ENCODE peak calls at places on chromosomes 1 and 21, in eight cellular contexts. Q is right atrium auricular region, P is cardiac muscle cell, U is thoracic aorta, V is aorta, H is IMR-90, M is endodermal cell, I is neural progenitor cell. F is an unnamed sample.

GRCh38 chr1:102434421-102434820 is 437.7 kb upstream of the OLFM3 start:
- DNase-seq in Q (no peak), P (peak; percentile 0), U (no peak), V (no peak), H (no peak), M (peak; percentile 75), I (peak; percentile 52), F (no peak)

GRCh38 chr1:210302501-210302900 is 26.2 kb upstream of the HHAT start:
- DNase-seq in Q (peak; percentile 72), P (no peak), U (peak; percentile 16), V (peak; percentile 66), H (no peak), M (no peak), I (no peak), F (no peak)

GRCh38 chr1:186298851-186299250 is 76.2 kb downstream of the TPR start:
- DNase-seq in Q (no peak), P (no peak), U (no peak), V (no peak), H (no peak), M (no peak), I (no peak), F (no peak)

GRCh38 chr1:209755926-209756607 is at the start of gene TRAF3IP3:
- DNase-seq in Q (no peak), P (no peak), U (no peak), V (peak; percentile 73), H (no peak), M (no peak), I (no peak), F (peak; percentile 78)

GRCh38 chr1:47231314-47232186 is 475 bp downstream of the TAL1 start:
- DNase-seq in Q (no peak), P (peak; percentile 70), U (no peak), V (peak; percentile 61), H (peak; percentile 33), M (peak; percentile 78), I (peak; percentile 66), F (no peak)

GRCh38 chr1:149884433-149885363 is 14.7 kb upstream of the BOLA1 start:
- DNase-seq in Q (peak; percentile 58), P (peak; percentile 19), U (no peak), V (no peak), H (peak; percentile 30), M (peak; percentile 61), I (peak; percentile 33), F (peak; percentile 15)

GRCh38 chr1:225777583-225778411 is at the start of gene SRP9:
- DNase-seq in Q (peak; percentile 99), P (peak; percentile 99), U (peak; percentile 95), V (peak; percentile 100), H (peak; percentile 98), M (peak; percentile 100), I (peak; percentile 100), F (peak; percentile 98)

GRCh38 chr1:36981771-36982622 is 52.3 kb downstream of the GRIK3 start:
- DNase-seq in Q (no peak), P (no peak), U (no peak), V (no peak), H (no peak), M (no peak), I (no peak), F (no peak)

GRCh38 chr1:229621663-229622062 is 4.3 kb downstream of the TAF5L start:
- DNase-seq in Q (no peak), P (no peak), U (no peak), V (no peak), H (peak; percentile 19), M (no peak), I (no peak), F (no peak)

GRCh38 chr1:229623225-229623624 is 2.7 kb downstream of the TAF5L start:
- DNase-seq in Q (no peak), P (no peak), U (no peak), V (no peak), H (no peak), M (peak; percentile 19), I (no peak), F (no peak)

GRCh38 chr1:229624521-229624905 is 1.4 kb downstream of the TAF5L start:
- DNase-seq in Q (no peak), P (no peak), U (no peak), V (no peak), H (no peak), M (no peak), I (no peak), F (no peak)

GRCh38 chr1:229624906-229625871 is 733 bp downstream of the TAF5L start:
- DNase-seq in Q (no peak), P (peak; percentile 49), U (no peak), V (peak; percentile 67), H (peak; percentile 58), M (peak; percentile 84), I (peak; percentile 85), F (peak; percentile 44)

DNA sequence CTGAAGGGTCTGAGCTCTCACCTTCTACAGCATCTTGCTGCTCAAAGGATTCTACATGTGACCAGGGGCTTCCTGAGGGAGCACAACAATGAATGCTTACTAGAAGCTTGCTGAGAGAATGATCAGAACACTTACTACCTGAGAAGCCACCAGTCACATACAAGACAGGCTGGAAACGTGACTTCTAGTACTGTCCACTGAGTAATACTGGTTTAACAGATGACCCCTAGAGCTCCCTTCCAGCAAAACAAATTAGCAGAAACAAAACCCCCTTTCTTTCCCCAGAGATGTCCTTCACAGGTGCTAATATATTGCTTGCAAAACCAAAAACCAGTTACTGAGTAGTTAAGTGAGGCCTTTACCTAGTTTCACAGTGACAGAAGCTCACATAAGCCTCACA is 2.1 kb downstream of the TAF5L start:
- DNase-seq in Q (no peak), P (no peak), U (no peak), V (no peak), H (no peak), M (peak; percentile 47), I (no peak), F (no peak)
- H3K4me1 ChIP-seq in Q (no peaks in the 10 kb centered on the region), P (peaks cover 17% of the 10 kb centered on the region), U (peaks cover 68% of the 10 kb centered on the region), V (peaks cover 9% of the 10 kb centered on the region), H (peaks cover 4% of the 10 kb centered on the region), M (peaks cover 7% of the 10 kb centered on the region), I (peaks cover 16% of the 10 kb centered on the region), F (peaks cover 21% of the 10 kb centered on the region)

DNA sequence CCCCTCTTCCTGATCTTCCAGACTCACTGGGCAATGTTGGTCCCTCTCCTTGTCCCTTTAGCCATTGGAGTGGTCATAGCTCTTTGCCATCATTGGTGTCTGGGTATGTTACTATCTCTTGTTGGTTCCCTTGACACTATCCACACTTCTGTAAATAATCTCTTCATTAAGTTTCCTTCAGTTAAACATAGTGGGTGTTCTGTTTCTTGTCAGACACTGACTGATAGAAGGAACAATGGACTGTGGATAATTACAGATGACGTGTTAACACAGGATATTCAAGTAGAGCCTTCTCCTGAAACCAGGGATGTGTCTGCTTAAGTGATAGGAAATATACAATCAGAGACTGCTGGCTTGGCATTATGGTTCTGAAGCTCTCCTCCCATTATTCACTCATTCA is 458.3 kb upstream of the USP24 start:
- DNase-seq in Q (no peak), P (no peak), U (no peak), V (no peak), H (no peak), M (no peak), I (no peak), F (no peak)
- H3K27ac ChIP-seq in Q (no peak overlapping the region), P (no peak overlapping the region), U (no peak overlapping the region), V (no peak overlapping the region), H (no peak overlapping the region), M (no peak overlapping the region), I (no peak overlapping the region), F (no peak overlapping the region)

DNA sequence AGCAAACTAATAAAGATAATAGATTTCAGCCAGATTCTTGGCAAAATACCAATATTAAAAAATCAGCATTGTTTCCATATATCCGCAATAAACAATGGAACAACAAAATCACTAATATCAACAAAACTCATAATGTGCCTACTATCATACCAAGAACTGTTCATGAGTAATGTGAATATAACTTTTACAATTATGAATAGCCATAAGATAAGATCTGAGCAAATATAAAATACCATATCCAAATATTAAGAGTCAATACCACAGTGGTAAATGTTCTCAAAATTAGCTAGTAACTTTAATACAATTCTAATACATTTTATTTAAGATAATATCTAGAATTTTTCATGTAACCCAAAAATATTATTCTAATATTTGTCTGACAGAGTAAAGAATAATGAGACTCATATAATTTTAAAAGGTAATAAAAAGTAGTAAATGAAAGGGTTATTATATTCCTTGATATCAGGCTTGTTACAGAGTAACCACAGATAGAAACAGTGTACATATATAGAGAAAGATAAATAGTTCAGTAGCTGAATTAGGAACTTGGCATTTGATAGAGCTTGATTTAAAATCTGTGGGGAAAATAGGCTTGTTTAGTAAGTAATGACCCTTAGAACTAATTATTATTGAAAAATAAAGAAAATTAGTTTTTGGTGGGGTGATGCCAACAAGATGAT is 2126.6 kb downstream of the MRPL39 start:
- DNase-seq in Q (no peak), P (no peak), U (no peak), V (no peak), H (no peak), M (no peak), I (no peak), F (no peak)
- H3K9me3 ChIP-seq in Q (no peaks in the 10 kb centered on the region), P (no peaks in the 10 kb centered on the region), U (no peaks in the 10 kb centered on the region), V (peaks cover 1% of the 10 kb centered on the region), H (peaks cover 8% of the 10 kb centered on the region), M (peaks cover 12% of the 10 kb centered on the region), I (no peaks in the 10 kb centered on the region), F (no peaks in the 10 kb centered on the region)

GRCh38 chr1:109988349-109988914 is 3.9 kb downstream of the AHCYL1 start:
- DNase-seq in Q (no peak), P (no peak), U (no peak), V (no peak), H (no peak), M (no peak), I (no peak), F (no peak)

GRCh38 chr1:109984190-109984455 is 442 bp upstream of the AHCYL1 start:
- DNase-seq in Q (peak; percentile 78), P (peak; percentile 87), U (no peak), V (no peak), H (peak; percentile 34), M (no peak), I (no peak), F (no peak)

GRCh38 chr1:109985251-109986053 is 887 bp downstream of the AHCYL1 start:
- DNase-seq in Q (no peak), P (peak; percentile 27), U (no peak), V (no peak), H (no peak), M (no peak), I (no peak), F (no peak)

GRCh38 chr1:109984456-109985250 is at the start of gene AHCYL1:
- DNase-seq in Q (peak; percentile 99), P (peak; percentile 100), U (peak; percentile 98), V (peak; percentile 100), H (peak; percentile 99), M (peak; percentile 100), I (peak; percentile 100), F (peak; percentile 97)

GRCh38 chr1:109986054-109986444 is 1.5 kb downstream of the AHCYL1 start:
- DNase-seq in Q (no peak), P (no peak), U (no peak), V (no peak), H (no peak), M (no peak), I (peak; percentile 85), F (no peak)
- H3K4me1 ChIP-seq in Q (no peaks in the 10 kb centered on the region), P (peaks cover 31% of the 10 kb centered on the region), U (peaks cover 58% of the 10 kb centered on the region), V (no peaks in the 10 kb centered on the region), H (peaks cover 13% of the 10 kb centered on the region), M (peaks cover 11% of the 10 kb centered on the region), I (peaks cover 20% of the 10 kb centered on the region), F (peaks cover 24% of the 10 kb centered on the region)

GRCh38 chr1:26287033-26287711 is 7.3 kb downstream of the SH3BGRL3 start:
- DNase-seq in Q (no peak), P (no peak), U (no peak), V (peak; percentile 64), H (peak; percentile 21), M (no peak), I (no peak), F (peak; percentile 84)
- H3K27ac ChIP-seq in Q (peak overlapping the region; percentile 39), P (no peak overlapping the region), U (peak overlapping the region; percentile 17), V (no peak overlapping the region), H (no peak overlapping the region), M (peak overlapping the region; percentile 44), I (no peak overlapping the region), F (peak overlapping the region; percentile 86)

F was measured in naive thymus-derived CD4-positive, alpha-beta T cell.